ENCODE peak calls at places on chromosomes 16 and 17, in six cellular contexts. F, O, X, P, C and M are unnamed samples.

GRCh38 chr16:77059441-77059840 is 131.5 kb upstream of the MON1B start:
- DNase-seq in O (no peak), C (no peak), F (no peak), P (no peak), X (peak; percentile 17), M (no peak)

GRCh38 chr17:73872816-73873215 is 228.6 kb upstream of the SDK2 start:
- DNase-seq in P (no peak), F (no peak), C (no peak), X (no peak), O (no peak), M (no peak)

GRCh38 chr17:47776330-47777197 is 43.5 kb downstream of the TBX21 start:
- DNase-seq in C (peak; percentile 69), X (peak; percentile 57), O (peak; percentile 17), F (peak; percentile 42), P (no peak), M (no peak)

GRCh38 chr16:59164461-59164860 is 430.3 kb upstream of the GOT2 start:
- DNase-seq in X (peak; percentile 77), P (no peak), O (no peak), F (no peak), C (no peak), M (peak; percentile 26)

GRCh38 chr17:15398291-15398690 is 56.9 kb upstream of the TEKT3 start:
- DNase-seq in X (no peak), O (no peak), C (peak; percentile 38), P (no peak), F (peak; percentile 50), M (no peak)

GRCh38 chr16:17944345-17944744 is 392.2 kb downstream of the NPIPA8 start:
- DNase-seq in F (no peak), O (no peak), P (no peak), C (no peak), X (no peak), M (no peak)

GRCh38 chr16:89706446-89707260 is 5.1 kb upstream of the SPATA2L start:
- DNase-seq in F (no peak), O (no peak), X (no peak), C (no peak), P (no peak), M (no peak)

GRCh38 chr17:4232168-4232813 is 31.5 kb downstream of the ANKFY1 start:
- DNase-seq in X (no peak), C (peak; percentile 78), O (no peak), F (peak; percentile 74), P (no peak), M (no peak)

GRCh38 chr17:64992325-64992802 is 64.2 kb downstream of the GNA13 start:
- DNase-seq in P (no peak), F (peak; percentile 52), O (peak; percentile 42), X (no peak), C (peak; percentile 51), M (no peak)

GRCh38 chr17:45722161-45722560 is 62.0 kb upstream of the CRHR1 start:
- DNase-seq in O (no peak), C (peak; percentile 9), X (peak; percentile 50), F (peak; percentile 5), P (no peak), M (no peak)

GRCh38 chr17:73489333-73489732 is 154.9 kb downstream of the SDK2 start:
- DNase-seq in F (no peak), O (no peak), P (no peak), X (no peak), C (no peak), M (no peak)

GRCh38 chr16:84827131-84827574 is 7.4 kb downstream of the CRISPLD2 start:
- DNase-seq in P (no peak), O (no peak), C (peak; percentile 52), F (peak; percentile 52), X (peak; percentile 87), M (no peak)

GRCh38 chr17:4584125-4584834 is at the start of gene SMTNL2:
- DNase-seq in X (peak; percentile 83), C (no peak), F (no peak), P (no peak), O (no peak), M (no peak)

GRCh38 chr17:17353625-17354484 is 50.7 kb downstream of the NT5M start:
- DNase-seq in O (no peak), P (no peak), F (no peak), C (no peak), X (no peak), M (no peak)

GRCh38 chr17:28783161-28783560 is 39.4 kb downstream of the TRAF4 start:
- DNase-seq in X (no peak), C (no peak), F (no peak), O (no peak), P (no peak), M (no peak)

GRCh38 chr17:77235370-77236080 is 94.8 kb downstream of the SEC14L1 start:
- DNase-seq in F (peak; percentile 88), P (no peak), O (no peak), C (peak; percentile 76), X (no peak), M (no peak)

GRCh38 chr17:57552114-57552601 is 192.9 kb downstream of the CCDC182 start:
- DNase-seq in C (peak; percentile 32), X (peak; percentile 48), P (no peak), F (no peak), O (no peak), M (no peak)

GRCh38 chr17:9268546-9268945 is 247.2 kb downstream of the NTN1 start:
- DNase-seq in C (no peak), O (no peak), X (no peak), P (no peak), F (peak; percentile 24), M (no peak)

GRCh38 chr16:50828164-50828702 is 86.3 kb downstream of the CYLD start:
- DNase-seq in X (no peak), P (no peak), C (no peak), F (no peak), O (no peak), M (no peak)

GRCh38 chr17:28384281-28385036 is 13.0 kb downstream of the SARM1 start:
- DNase-seq in O (no peak), P (no peak), X (peak; percentile 48), F (no peak), C (no peak), M (peak; percentile 88)

GRCh38 chr17:50620848-50621247 is 13.8 kb upstream of the ABCC3 start:
- DNase-seq in C (no peak), F (no peak), P (no peak), X (no peak), O (no peak), M (no peak)
- TF ChIP-seq CTCF in C (no peak), F (no peak), P (no peak), X (peak; percentile 17), O (no peak), M (no peak)

GRCh38 chr17:75998327-75998795 is 2.3 kb upstream of the CDK3 start:
- DNase-seq in O (no peak), X (no peak), F (no peak), C (no peak), P (no peak), M (no peak)

GRCh38 chr17:76002100-76002499 is 1.4 kb downstream of the CDK3 start:
- DNase-seq in X (no peak), P (no peak), F (no peak), C (no peak), O (no peak), M (no peak)

GRCh38 chr17:76000016-76000754 is 470 bp upstream of the CDK3 start:
- DNase-seq in F (peak; percentile 16), X (peak; percentile 72), P (no peak), O (no peak), C (peak; percentile 46), M (peak; percentile 58)

GRCh38 chr17:76003915-76004314 is 3.3 kb downstream of the CDK3 start:
- DNase-seq in C (peak; percentile 7), P (no peak), X (no peak), O (no peak), F (no peak), M (no peak)

GRCh38 chr17:76000755-76001521 is at the start of gene CDK3:
- DNase-seq in O (no peak), X (no peak), C (no peak), P (no peak), F (no peak), M (no peak)
- TF ChIP-seq CTCF in O (no peak), X (no peak), C (no peak), P (no peak), F (no peak), M (no peak)

GRCh38 chr17:52388941-52389340 is 230.4 kb upstream of the CA10 start:
- DNase-seq in P (no peak), F (no peak), O (no peak), X (no peak), C (no peak), M (no peak)

GRCh38 chr17:52378860-52379259 is 220.3 kb upstream of the CA10 start:
- DNase-seq in C (no peak), O (no peak), P (no peak), F (no peak), X (no peak), M (no peak)

GRCh38 chr17:52384695-52385094 is 226.2 kb upstream of the CA10 start:
- DNase-seq in O (no peak), P (no peak), X (no peak), C (no peak), F (no peak), M (no peak)

GRCh38 chr17:52383493-52384100 is 225.1 kb upstream of the CA10 start:
- DNase-seq in O (peak; percentile 25), F (peak; percentile 0), C (peak; percentile 39), P (no peak), X (peak; percentile 84), M (peak; percentile 71)
- TF ChIP-seq CTCF in O (peak; percentile 78), F (no peak), C (peak; percentile 38), P (peak; percentile 34), X (peak; percentile 60), M (peak; percentile 39)

GRCh38 chr17:43170140-43170765 is 761 bp upstream of the NBR1 start:
- DNase-seq in C (peak; percentile 98), P (peak; percentile 82), O (peak; percentile 83), F (peak; percentile 95), X (peak; percentile 95), M (peak; percentile 91)

GRCh38 chr17:43175213-43176118 is 4.5 kb downstream of the NBR1 start:
- DNase-seq in F (peak; percentile 84), X (no peak), O (no peak), P (no peak), C (peak; percentile 76), M (no peak)

GRCh38 chr17:43170766-43171681 is at the start of gene NBR1:
- DNase-seq in F (peak; percentile 98), X (peak; percentile 97), O (peak; percentile 89), P (peak; percentile 95), C (peak; percentile 98), M (peak; percentile 97)

GRCh38 chr17:43169561-43170139 is 1.4 kb upstream of the NBR1 start:
- DNase-seq in C (no peak), O (no peak), P (no peak), X (no peak), F (peak; percentile 26), M (peak; percentile 66)

GRCh38 chr17:43171761-43172487 is 910 bp downstream of the NBR1 start:
- DNase-seq in X (peak; percentile 32), O (peak; percentile 28), F (peak; percentile 95), P (no peak), C (peak; percentile 95), M (no peak)
- TF ChIP-seq CTCF in X (peak; percentile 38), O (no peak), F (peak; percentile 37), P (no peak), C (peak; percentile 25), M (no peak)